ENCODE peak calls at places on chromosomes 4 and X, in four cellular contexts. P is GM12878, H is HepG2, G is K562. M is an unnamed sample.

GRCh38 chr4:55938501-55938900 is 10.2 kb upstream of the CEP135 start:
- DNase-seq in H (no peak), P (no peak), G (no peak), M (no peak)

GRCh38 chr4:8316911-8317351 is 47.4 kb downstream of the HTRA3 start:
- DNase-seq in G (no peak), P (no peak), H (no peak), M (peak)

GRCh38 chr4:154312246-154312645 is 179.4 kb downstream of the DCHS2 start:
- DNase-seq in P (no peak), G (no peak), H (no peak), M (no peak)

GRCh38 chr4:70722199-70722791 is 531 bp downstream of the RUFY3 start:
- DNase-seq in H (no peak), G (peak), P (no peak), M (no peak)

GRCh38 chr4:79686976-79687375 is 278.9 kb upstream of the GK2 start:
- DNase-seq in G (no peak), H (no peak), P (no peak), M (no peak)

GRCh38 chrX:118231464-118231863 is 114.4 kb upstream of the WDR44 start:
- DNase-seq in H (no peak), P (no peak), G (no peak), M (no peak)

GRCh38 chr4:167424338-167425256 is 190.3 kb upstream of the SPOCK3 start:
- DNase-seq in G (no peak), P (no peak), H (no peak), M (no peak)

GRCh38 chr4:16508968-16509367 is 282.7 kb upstream of the TAPT1 start:
- DNase-seq in P (no peak), H (no peak), G (peak), M (no peak)

GRCh38 chrX:63258144-63258543 is 93.0 kb downstream of the SPIN4 start:
- DNase-seq in G (no peak), P (no peak), H (no peak), M (no peak)

GRCh38 chr4:8850074-8850829 is 21.4 kb downstream of the HMX1 start:
- DNase-seq in P (no peak), H (no peak), G (no peak), M (no peak)

GRCh38 chr4:183797041-183797444 is 108.1 kb upstream of the STOX2 start:
- DNase-seq in H (no peak), P (no peak), G (no peak), M (no peak)

GRCh38 chrX:100447563-100448397 is 37.7 kb upstream of the PCDH19 start:
- DNase-seq in H (no peak), G (peak), P (no peak), M (no peak)

GRCh38 chr4:138634915-138635314 is 380.7 kb upstream of the NOCT start:
- DNase-seq in P (no peak), G (no peak), H (no peak), M (no peak)

GRCh38 chr4:156606444-156607197 is 365.0 kb downstream of the PDGFC start:
- DNase-seq in H (no peak), P (no peak), G (no peak), M (no peak)

GRCh38 chrX:96619588-96619987 is 65.1 kb upstream of the DIAPH2 start:
- DNase-seq in P (no peak), H (no peak), G (no peak), M (no peak)

GRCh38 chr4:89572224-89572858 is 264.6 kb downstream of the SNCA start:
- DNase-seq in P (no peak), G (no peak), H (no peak), M (no peak)

GRCh38 chrX:24987731-24988130 is 28.0 kb downstream of the ARX start:
- DNase-seq in P (no peak), G (no peak), H (no peak), M (no peak)

GRCh38 chr4:1717129-1718094 is 3.7 kb downstream of the TMEM129 start:
- DNase-seq in H (no peak), P (no peak), G (no peak), M (no peak)

GRCh38 chrX:20521245-20521644 is 254.5 kb upstream of the RPS6KA3 start:
- DNase-seq in G (no peak), H (no peak), P (no peak), M (no peak)

GRCh38 chrX:101347859-101348451 is 587 bp downstream of the TIMM8A start:
- DNase-seq in H (peak), P (no peak), G (peak), M (no peak)

GRCh38 chr4:71697031-71697430 is 86.8 kb downstream of the GC start:
- DNase-seq in P (no peak), G (no peak), H (no peak), M (no peak)

GRCh38 chr4:9703391-9703790 is 78.0 kb upstream of the DRD5 start:
- DNase-seq in G (peak), P (peak), H (peak), M (peak)

GRCh38 chr4:113636438-113636818 is 125.1 kb downstream of the CAMK2D start:
- DNase-seq in P (no peak), H (peak), G (no peak), M (no peak)

GRCh38 chr4:187618701-187619278 is 376.8 kb upstream of the ZFP42 start:
- DNase-seq in H (no peak), G (no peak), P (no peak), M (no peak)

GRCh38 chr4:45578874-45579273 is 545.0 kb downstream of the GABRG1 start:
- DNase-seq in G (no peak), H (no peak), P (no peak), M (no peak)

GRCh38 chr4:53706422-53707032 is 115.2 kb upstream of the LNX1 start:
- DNase-seq in P (peak), H (peak), G (peak), M (no peak)

GRCh38 chrX:70039758-70040157 is 10.0 kb downstream of the AWAT2 start:
- DNase-seq in P (no peak), H (no peak), G (no peak), M (no peak)

GRCh38 chrX:69107231-69107739 is 58.0 kb downstream of the PJA1 start:
- DNase-seq in G (peak), P (no peak), H (no peak), M (no peak)

GRCh38 chr4:13705521-13706035 is 78.1 kb upstream of the BOD1L1 start:
- DNase-seq in P (no peak), G (no peak), H (no peak), M (no peak)

GRCh38 chr4:2798399-2799301 is 5.8 kb downstream of the SH3BP2 start:
- DNase-seq in G (peak), H (no peak), P (no peak), M (no peak)

GRCh38 chrX:111756486-111756885 is 75.5 kb downstream of the ALG13 start:
- DNase-seq in H (no peak), G (no peak), P (no peak), M (no peak)

GRCh38 chr4:1614049-1614448 is 70.1 kb downstream of the FAM53A start:
- DNase-seq in G (no peak), P (no peak), H (no peak), M (no peak)

GRCh38 chr4:23887989-23888388 is 1.9 kb downstream of the PPARGC1A start:
- DNase-seq in H (no peak), G (no peak), P (no peak), M (no peak)
- TF ChIP-seq SP1 in H (no peak), G (no peak), P (no peak), M (no peak)

DNA sequence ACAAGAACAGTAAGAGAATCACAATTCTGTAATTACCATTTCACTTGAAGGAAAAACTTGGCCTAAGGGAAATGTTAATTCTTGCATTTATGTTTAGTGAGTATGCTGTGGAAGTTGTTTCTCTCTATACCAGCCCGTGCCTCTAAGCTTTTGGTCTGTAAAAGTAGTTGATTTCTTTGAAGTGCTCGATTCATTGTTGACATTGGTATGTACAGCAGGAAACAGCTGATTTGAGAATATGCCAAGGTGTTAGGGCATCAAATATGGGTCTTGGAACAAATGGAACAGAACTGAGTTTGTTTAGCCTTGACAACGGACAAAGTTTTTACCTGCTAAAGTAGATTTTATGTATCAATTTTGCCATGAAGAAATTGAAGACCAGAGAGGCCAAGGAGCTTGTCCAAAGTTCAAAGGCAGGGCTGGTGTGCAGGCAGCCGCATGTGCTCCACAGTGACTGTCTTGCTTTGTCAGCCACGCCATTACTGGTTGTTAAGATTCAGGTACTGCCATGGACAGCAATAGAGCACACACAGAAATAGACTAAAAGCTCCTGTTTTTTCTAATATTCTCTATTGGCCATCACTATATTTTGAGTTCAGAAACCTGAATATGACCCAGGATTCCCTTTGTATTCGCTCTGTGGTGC is 75.5 kb upstream of the TLR3 start:
- DNase-seq in P (no peak), H (no peak), G (no peak), M (no peak)
- TF ChIP-seq RAD21 in P (no peak), H (no peak), G (no peak), M (no peak)

GRCh38 chrX:15908891-15909290 is 54.3 kb upstream of the AP1S2 start:
- DNase-seq in G (no peak), H (peak), P (no peak), M (no peak)
- TF ChIP-seq ATF2 in G (no peak), H (no peak), P (no peak), M (no peak)

DNA sequence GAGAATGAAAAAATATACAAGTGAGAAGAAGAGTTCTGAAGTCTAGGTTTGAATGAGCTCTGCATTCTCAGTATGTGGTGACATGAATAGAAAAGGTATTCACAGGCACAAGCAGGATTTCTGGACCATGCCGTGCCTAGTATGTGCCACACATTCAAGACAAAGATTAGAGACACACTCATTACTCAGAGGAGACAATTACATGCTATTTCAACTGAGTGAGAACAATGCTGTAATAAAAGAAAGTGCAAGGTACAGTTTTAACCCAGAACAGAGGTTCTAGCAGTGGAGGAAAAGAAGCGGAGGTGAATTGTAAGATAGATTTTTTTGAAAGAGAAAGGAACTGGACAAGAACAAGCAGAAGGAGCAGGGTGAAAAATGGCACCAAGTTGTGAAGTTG is 121.0 kb upstream of the RASGEF1B start:
- DNase-seq in G (no peak), P (no peak), H (no peak), M (no peak)
- TF ChIP-seq SP1 in G (no peak), P (no peak), H (no peak), M (no peak)

GRCh38 chr4:5012477-5012876 is 6.8 kb downstream of the CYTL1 start:
- DNase-seq in P (no peak), H (no peak), G (no peak), M (no peak)

GRCh38 chr4:5010984-5011383 is 8.3 kb downstream of the CYTL1 start:
- DNase-seq in G (no peak), H (no peak), P (no peak), M (no peak)

GRCh38 chr4:5009796-5010195 is 9.5 kb downstream of the CYTL1 start:
- DNase-seq in P (no peak), G (no peak), H (no peak), M (no peak)

GRCh38 chr4:5018096-5018495 is 1.2 kb downstream of the CYTL1 start:
- DNase-seq in P (no peak), G (no peak), H (no peak), M (no peak)

GRCh38 chr4:5014007-5014682 is 5.1 kb downstream of the CYTL1 start:
- DNase-seq in P (no peak), G (no peak), H (no peak), M (no peak)
- TF ChIP-seq RAD21 in P (no peak), G (no peak), H (no peak), M (no peak)

DNA sequence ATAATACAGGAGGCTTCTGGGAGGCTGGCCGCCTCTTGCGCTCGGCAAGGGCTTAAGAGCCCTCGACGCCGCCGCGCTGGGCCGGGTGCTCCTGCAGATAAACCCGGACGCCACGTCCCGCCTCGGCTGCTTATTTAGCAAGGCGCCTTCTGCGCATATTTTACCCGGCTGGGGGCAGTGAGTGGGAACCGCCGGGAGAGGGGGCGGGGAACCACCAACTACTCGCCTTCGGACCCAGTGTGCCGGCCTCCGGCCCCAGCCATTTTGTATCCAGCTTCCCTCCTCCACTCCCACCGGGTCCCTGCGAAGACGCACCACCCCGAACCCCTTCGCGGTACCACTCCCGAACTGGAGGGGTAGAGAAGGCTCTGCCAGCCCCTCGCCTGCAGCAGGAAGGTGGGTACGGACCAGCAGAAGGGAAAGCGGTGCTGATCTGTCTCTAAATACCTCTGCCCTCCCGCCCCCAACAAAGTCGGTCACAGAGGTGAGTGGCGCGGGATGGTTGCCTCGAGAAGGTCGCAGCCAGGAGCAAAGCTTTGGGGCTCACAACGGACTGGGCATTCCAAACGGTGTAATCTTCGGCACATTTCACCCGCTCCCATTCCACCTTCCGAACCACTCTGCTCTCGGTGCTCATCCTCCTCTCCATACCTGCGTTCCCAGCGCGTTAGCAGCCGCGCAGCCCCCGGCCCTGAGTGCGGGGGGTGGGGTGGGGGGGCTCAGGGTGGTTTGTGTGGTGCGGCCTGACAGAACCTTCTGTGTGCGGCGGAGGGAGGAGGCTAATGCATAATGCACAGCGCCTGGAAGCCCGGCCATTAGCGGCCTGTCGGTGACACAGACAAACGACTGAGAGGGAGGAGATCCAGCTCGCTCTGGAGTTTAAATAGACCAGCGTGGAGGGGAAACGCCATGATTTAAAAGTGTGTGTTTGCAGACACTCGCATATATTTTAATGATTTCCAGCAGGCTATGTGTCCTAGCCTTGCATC is 4.9 kb upstream of the BCOR start:
- DNase-seq in P (no peak), H (no peak), G (no peak), M (peak)
- TF ChIP-seq ATF2 in P (no peak), H (no peak), G (no peak), M (no peak)